ENCODE peak calls at places on chromosomes 16 and 17, in nine cellular contexts. One of them, this sample, is unnamed.
A peak's percentile ranks its signal among the peaks of the same experiment; 100 is the strongest.

GRCh38 chr16:49280022-49280741 is 1.5 kb downstream of the CBLN1 start:
- DNase-seq in fibroblast of the conjunctiva: no peak
- DNase-seq in stimulated activated CD8-positive, alpha-beta memory T cell treated with anti-CD3 and anti-CD28 coated beads, Interleukin-15, amount 100 ng/mL, for 24 hours: no peak
- DNase-seq in GM04503: no peak
- DNase-seq in tibial nerve: no peak
- DNase-seq in lower lobe of right lung: no peak
- DNase-seq in transverse colon: no peak
- DNase-seq in lower leg skin: no peak
- DNase-seq in Kasumi-1: no peak
- DNase-seq in this sample: no peak

GRCh38 chr16:88923450-88923849 is 53.6 kb downstream of the CBFA2T3 start:
- DNase-seq in stimulated activated CD8-positive, alpha-beta memory T cell treated with anti-CD3 and anti-CD28 coated beads, Interleukin-15, amount 100 ng/mL, for 24 hours: no peak
- DNase-seq in Kasumi-1: no peak
- DNase-seq in GM04503: no peak
- DNase-seq in lower lobe of right lung: no peak
- DNase-seq in tibial nerve: no peak
- DNase-seq in lower leg skin: no peak
- DNase-seq in fibroblast of the conjunctiva: no peak
- DNase-seq in transverse colon: no peak
- DNase-seq in this sample: no peak

GRCh38 chr16:81149614-81150013 is 53.4 kb upstream of the GCSH start:
- DNase-seq in lower lobe of right lung: no peak
- DNase-seq in transverse colon: no peak
- DNase-seq in stimulated activated CD8-positive, alpha-beta memory T cell treated with anti-CD3 and anti-CD28 coated beads, Interleukin-15, amount 100 ng/mL, for 24 hours: no peak
- DNase-seq in Kasumi-1: no peak
- DNase-seq in fibroblast of the conjunctiva: no peak
- DNase-seq in GM04503: no peak
- DNase-seq in tibial nerve: no peak
- DNase-seq in lower leg skin: no peak
- DNase-seq in this sample: no peak

GRCh38 chr16:19808061-19808621 is 76.5 kb downstream of the GPRC5B start:
- DNase-seq in transverse colon: no peak
- DNase-seq in Kasumi-1: no peak
- DNase-seq in fibroblast of the conjunctiva: no peak
- DNase-seq in stimulated activated CD8-positive, alpha-beta memory T cell treated with anti-CD3 and anti-CD28 coated beads, Interleukin-15, amount 100 ng/mL, for 24 hours: no peak
- DNase-seq in lower lobe of right lung: no peak
- DNase-seq in GM04503: no peak
- DNase-seq in lower leg skin: no peak
- DNase-seq in tibial nerve: no peak
- DNase-seq in this sample: no peak

GRCh38 chr17:36525888-36526287 is 8.8 kb downstream of the MYO19 start:
- DNase-seq in lower leg skin: no peak
- DNase-seq in tibial nerve: no peak
- DNase-seq in stimulated activated CD8-positive, alpha-beta memory T cell treated with anti-CD3 and anti-CD28 coated beads, Interleukin-15, amount 100 ng/mL, for 24 hours: no peak
- DNase-seq in GM04503: no peak
- DNase-seq in lower lobe of right lung: no peak
- DNase-seq in transverse colon: no peak
- DNase-seq in fibroblast of the conjunctiva: no peak
- DNase-seq in Kasumi-1: no peak
- DNase-seq in this sample: no peak

GRCh38 chr16:88673685-88674398 is 11.0 kb upstream of the MVD start:
- DNase-seq in GM04503: no peak
- DNase-seq in tibial nerve: no peak
- DNase-seq in stimulated activated CD8-positive, alpha-beta memory T cell treated with anti-CD3 and anti-CD28 coated beads, Interleukin-15, amount 100 ng/mL, for 24 hours: no peak
- DNase-seq in lower lobe of right lung: no peak
- DNase-seq in transverse colon: no peak
- DNase-seq in lower leg skin: no peak
- DNase-seq in Kasumi-1: no peak
- DNase-seq in fibroblast of the conjunctiva: no peak
- DNase-seq in this sample: no peak

GRCh38 chr16:3235856-3236669 is 1.1 kb upstream of the ZNF200 start:
- DNase-seq in GM04503: no peak
- DNase-seq in stimulated activated CD8-positive, alpha-beta memory T cell treated with anti-CD3 and anti-CD28 coated beads, Interleukin-15, amount 100 ng/mL, for 24 hours: no peak
- DNase-seq in lower leg skin: no peak
- DNase-seq in lower lobe of right lung: peak; percentile 85
- DNase-seq in Kasumi-1: no peak
- DNase-seq in transverse colon: peak; percentile 48
- DNase-seq in tibial nerve: no peak
- DNase-seq in fibroblast of the conjunctiva: no peak
- DNase-seq in this sample: peak; percentile 49

GRCh38 chr17:39737761-39738567 is at the start of gene GRB7:
- DNase-seq in fibroblast of the conjunctiva: no peak
- DNase-seq in transverse colon: peak; percentile 89
- DNase-seq in lower lobe of right lung: peak; percentile 84
- DNase-seq in lower leg skin: peak; percentile 66
- DNase-seq in GM04503: no peak
- DNase-seq in stimulated activated CD8-positive, alpha-beta memory T cell treated with anti-CD3 and anti-CD28 coated beads, Interleukin-15, amount 100 ng/mL, for 24 hours: no peak
- DNase-seq in Kasumi-1: no peak
- DNase-seq in tibial nerve: no peak
- DNase-seq in this sample: no peak

GRCh38 chr16:1791943-1792812 is 1.3 kb downstream of the IGFALS start:
- DNase-seq in stimulated activated CD8-positive, alpha-beta memory T cell treated with anti-CD3 and anti-CD28 coated beads, Interleukin-15, amount 100 ng/mL, for 24 hours: no peak
- DNase-seq in lower lobe of right lung: peak; percentile 43
- DNase-seq in Kasumi-1: no peak
- DNase-seq in transverse colon: no peak
- DNase-seq in lower leg skin: no peak
- DNase-seq in GM04503: no peak
- DNase-seq in fibroblast of the conjunctiva: no peak
- DNase-seq in tibial nerve: no peak
- DNase-seq in this sample: no peak

GRCh38 chr16:88613911-88614817 is 24.2 kb upstream of the IL17C start:
- DNase-seq in tibial nerve: no peak
- DNase-seq in stimulated activated CD8-positive, alpha-beta memory T cell treated with anti-CD3 and anti-CD28 coated beads, Interleukin-15, amount 100 ng/mL, for 24 hours: no peak
- DNase-seq in fibroblast of the conjunctiva: no peak
- DNase-seq in transverse colon: no peak
- DNase-seq in lower lobe of right lung: no peak
- DNase-seq in Kasumi-1: no peak
- DNase-seq in lower leg skin: no peak
- DNase-seq in GM04503: no peak
- DNase-seq in this sample: no peak

GRCh38 chr17:73027130-73027741 is 65.3 kb downstream of the SLC39A11 start:
- DNase-seq in transverse colon: no peak
- DNase-seq in GM04503: peak; percentile 65
- DNase-seq in lower lobe of right lung: no peak
- DNase-seq in stimulated activated CD8-positive, alpha-beta memory T cell treated with anti-CD3 and anti-CD28 coated beads, Interleukin-15, amount 100 ng/mL, for 24 hours: no peak
- DNase-seq in lower leg skin: no peak
- DNase-seq in tibial nerve: no peak
- DNase-seq in fibroblast of the conjunctiva: no peak
- DNase-seq in Kasumi-1: no peak
- DNase-seq in this sample: no peak

GRCh38 chr17:74901353-74902145 is 8.1 kb upstream of the FADS6 start:
- DNase-seq in Kasumi-1: no peak
- DNase-seq in tibial nerve: no peak
- DNase-seq in lower lobe of right lung: no peak
- DNase-seq in GM04503: no peak
- DNase-seq in lower leg skin: no peak
- DNase-seq in fibroblast of the conjunctiva: no peak
- DNase-seq in transverse colon: no peak
- DNase-seq in stimulated activated CD8-positive, alpha-beta memory T cell treated with anti-CD3 and anti-CD28 coated beads, Interleukin-15, amount 100 ng/mL, for 24 hours: no peak
- DNase-seq in this sample: no peak

GRCh38 chr17:63945851-63946439 is 13.8 kb upstream of the CD79B start:
- DNase-seq in fibroblast of the conjunctiva: no peak
- DNase-seq in Kasumi-1: no peak
- DNase-seq in transverse colon: no peak
- DNase-seq in GM04503: no peak
- DNase-seq in stimulated activated CD8-positive, alpha-beta memory T cell treated with anti-CD3 and anti-CD28 coated beads, Interleukin-15, amount 100 ng/mL, for 24 hours: no peak
- DNase-seq in tibial nerve: no peak
- DNase-seq in lower leg skin: no peak
- DNase-seq in lower lobe of right lung: no peak
- DNase-seq in this sample: no peak

GRCh38 chr16:67673712-67674580 is 7.3 kb downstream of the C16orf86 start:
- DNase-seq in tibial nerve: peak; percentile 47
- DNase-seq in lower lobe of right lung: peak; percentile 81
- DNase-seq in fibroblast of the conjunctiva: no peak
- DNase-seq in lower leg skin: peak; percentile 63
- DNase-seq in GM04503: no peak
- DNase-seq in transverse colon: peak; percentile 82
- DNase-seq in Kasumi-1: peak; percentile 69
- DNase-seq in stimulated activated CD8-positive, alpha-beta memory T cell treated with anti-CD3 and anti-CD28 coated beads, Interleukin-15, amount 100 ng/mL, for 24 hours: no peak
- DNase-seq in this sample: no peak

GRCh38 chr16:58418601-58419000 is 26.3 kb downstream of the GINS3 start:
- DNase-seq in tibial nerve: no peak
- DNase-seq in GM04503: no peak
- DNase-seq in stimulated activated CD8-positive, alpha-beta memory T cell treated with anti-CD3 and anti-CD28 coated beads, Interleukin-15, amount 100 ng/mL, for 24 hours: no peak
- DNase-seq in transverse colon: no peak
- DNase-seq in Kasumi-1: no peak
- DNase-seq in fibroblast of the conjunctiva: peak; percentile 12
- DNase-seq in lower lobe of right lung: no peak
- DNase-seq in lower leg skin: no peak
- DNase-seq in this sample: no peak

GRCh38 chr16:48318630-48319029 is 66.6 kb downstream of the SIAH1 start:
- DNase-seq in lower lobe of right lung: no peak
- DNase-seq in tibial nerve: no peak
- DNase-seq in fibroblast of the conjunctiva: no peak
- DNase-seq in GM04503: no peak
- DNase-seq in transverse colon: peak; percentile 10
- DNase-seq in lower leg skin: peak; percentile 22
- DNase-seq in stimulated activated CD8-positive, alpha-beta memory T cell treated with anti-CD3 and anti-CD28 coated beads, Interleukin-15, amount 100 ng/mL, for 24 hours: no peak
- DNase-seq in Kasumi-1: peak; percentile 91
- DNase-seq in this sample: peak; percentile 34

GRCh38 chr16:23823475-23824407 is 12.0 kb upstream of the PRKCB start:
- DNase-seq in lower lobe of right lung: no peak
- DNase-seq in transverse colon: no peak
- DNase-seq in stimulated activated CD8-positive, alpha-beta memory T cell treated with anti-CD3 and anti-CD28 coated beads, Interleukin-15, amount 100 ng/mL, for 24 hours: no peak
- DNase-seq in GM04503: no peak
- DNase-seq in Kasumi-1: no peak
- DNase-seq in fibroblast of the conjunctiva: no peak
- DNase-seq in tibial nerve: no peak
- DNase-seq in lower leg skin: no peak
- DNase-seq in this sample: no peak

GRCh38 chr17:62627904-62628603 is 584 bp downstream of the MRC2 start:
- DNase-seq in lower leg skin: no peak
- DNase-seq in lower lobe of right lung: peak; percentile 63
- DNase-seq in fibroblast of the conjunctiva: peak; percentile 49
- DNase-seq in stimulated activated CD8-positive, alpha-beta memory T cell treated with anti-CD3 and anti-CD28 coated beads, Interleukin-15, amount 100 ng/mL, for 24 hours: no peak
- DNase-seq in transverse colon: peak; percentile 28
- DNase-seq in tibial nerve: no peak
- DNase-seq in Kasumi-1: peak; percentile 65
- DNase-seq in GM04503: no peak
- DNase-seq in this sample: no peak

GRCh38 chr17:27613425-27613824 is 17.6 kb upstream of the LGALS9 start:
- DNase-seq in fibroblast of the conjunctiva: no peak
- DNase-seq in Kasumi-1: no peak
- DNase-seq in stimulated activated CD8-positive, alpha-beta memory T cell treated with anti-CD3 and anti-CD28 coated beads, Interleukin-15, amount 100 ng/mL, for 24 hours: no peak
- DNase-seq in lower leg skin: no peak
- DNase-seq in tibial nerve: no peak
- DNase-seq in transverse colon: no peak
- DNase-seq in lower lobe of right lung: peak; percentile 4
- DNase-seq in GM04503: no peak
- DNase-seq in this sample: no peak

GRCh38 chr17:76078859-76079576 is at the start of gene ZACN:
- DNase-seq in transverse colon: no peak
- DNase-seq in tibial nerve: no peak
- DNase-seq in stimulated activated CD8-positive, alpha-beta memory T cell treated with anti-CD3 and anti-CD28 coated beads, Interleukin-15, amount 100 ng/mL, for 24 hours: no peak
- DNase-seq in lower lobe of right lung: no peak
- DNase-seq in lower leg skin: no peak
- DNase-seq in GM04503: no peak
- DNase-seq in fibroblast of the conjunctiva: no peak
- DNase-seq in Kasumi-1: no peak
- DNase-seq in this sample: no peak

GRCh38 chr17:79624658-79625478 is 14.0 kb upstream of the RBFOX3 start:
- DNase-seq in tibial nerve: no peak
- DNase-seq in transverse colon: peak; percentile 7
- DNase-seq in fibroblast of the conjunctiva: no peak
- DNase-seq in lower leg skin: no peak
- DNase-seq in Kasumi-1: no peak
- DNase-seq in GM04503: no peak
- DNase-seq in lower lobe of right lung: peak; percentile 13
- DNase-seq in stimulated activated CD8-positive, alpha-beta memory T cell treated with anti-CD3 and anti-CD28 coated beads, Interleukin-15, amount 100 ng/mL, for 24 hours: no peak
- DNase-seq in this sample: no peak

GRCh38 chr17:74330446-74330845 is 4.4 kb downstream of the KIF19 start:
- DNase-seq in Kasumi-1: no peak
- DNase-seq in stimulated activated CD8-positive, alpha-beta memory T cell treated with anti-CD3 and anti-CD28 coated beads, Interleukin-15, amount 100 ng/mL, for 24 hours: no peak
- DNase-seq in tibial nerve: peak; percentile 21
- DNase-seq in fibroblast of the conjunctiva: no peak
- DNase-seq in lower leg skin: no peak
- DNase-seq in lower lobe of right lung: no peak
- DNase-seq in GM04503: no peak
- DNase-seq in transverse colon: no peak
- DNase-seq in this sample: no peak

GRCh38 chr16:85444879-85445778 is 168.0 kb upstream of the GSE1 start:
- DNase-seq in lower lobe of right lung: no peak
- DNase-seq in Kasumi-1: no peak
- DNase-seq in transverse colon: peak; percentile 61
- DNase-seq in fibroblast of the conjunctiva: no peak
- DNase-seq in GM04503: no peak
- DNase-seq in tibial nerve: no peak
- DNase-seq in lower leg skin: no peak
- DNase-seq in stimulated activated CD8-positive, alpha-beta memory T cell treated with anti-CD3 and anti-CD28 coated beads, Interleukin-15, amount 100 ng/mL, for 24 hours: no peak
- DNase-seq in this sample: no peak

GRCh38 chr17:81337449-81337848 is 42.3 kb upstream of the SLC38A10 start:
- DNase-seq in stimulated activated CD8-positive, alpha-beta memory T cell treated with anti-CD3 and anti-CD28 coated beads, Interleukin-15, amount 100 ng/mL, for 24 hours: no peak
- DNase-seq in transverse colon: peak; percentile 67
- DNase-seq in lower leg skin: no peak
- DNase-seq in fibroblast of the conjunctiva: no peak
- DNase-seq in tibial nerve: no peak
- DNase-seq in lower lobe of right lung: peak; percentile 84
- DNase-seq in Kasumi-1: no peak
- DNase-seq in GM04503: no peak
- DNase-seq in this sample: no peak

GRCh38 chr17:70521821-70522256 is 352.5 kb downstream of the KCNJ2 start:
- DNase-seq in GM04503: no peak
- DNase-seq in fibroblast of the conjunctiva: no peak
- DNase-seq in tibial nerve: no peak
- DNase-seq in lower leg skin: peak; percentile 19
- DNase-seq in stimulated activated CD8-positive, alpha-beta memory T cell treated with anti-CD3 and anti-CD28 coated beads, Interleukin-15, amount 100 ng/mL, for 24 hours: no peak
- DNase-seq in lower lobe of right lung: no peak
- DNase-seq in transverse colon: peak; percentile 25
- DNase-seq in Kasumi-1: no peak
- DNase-seq in this sample: no peak

GRCh38 chr17:43356999-43357398 is 41.8 kb upstream of the ARL4D start:
- DNase-seq in tibial nerve: no peak
- DNase-seq in stimulated activated CD8-positive, alpha-beta memory T cell treated with anti-CD3 and anti-CD28 coated beads, Interleukin-15, amount 100 ng/mL, for 24 hours: no peak
- DNase-seq in Kasumi-1: no peak
- DNase-seq in fibroblast of the conjunctiva: peak; percentile 72
- DNase-seq in lower leg skin: no peak
- DNase-seq in transverse colon: no peak
- DNase-seq in lower lobe of right lung: no peak
- DNase-seq in GM04503: peak; percentile 80
- DNase-seq in this sample: no peak

GRCh38 chr17:14082848-14083247 is 13.5 kb downstream of the COX10 start:
- DNase-seq in tibial nerve: no peak
- DNase-seq in fibroblast of the conjunctiva: no peak
- DNase-seq in lower leg skin: no peak
- DNase-seq in lower lobe of right lung: no peak
- DNase-seq in GM04503: no peak
- DNase-seq in stimulated activated CD8-positive, alpha-beta memory T cell treated with anti-CD3 and anti-CD28 coated beads, Interleukin-15, amount 100 ng/mL, for 24 hours: no peak
- DNase-seq in transverse colon: no peak
- DNase-seq in Kasumi-1: no peak
- DNase-seq in this sample: no peak

GRCh38 chr17:75563063-75563758 is 24.4 kb upstream of the MYO15B start:
- DNase-seq in tibial nerve: no peak
- DNase-seq in fibroblast of the conjunctiva: no peak
- DNase-seq in stimulated activated CD8-positive, alpha-beta memory T cell treated with anti-CD3 and anti-CD28 coated beads, Interleukin-15, amount 100 ng/mL, for 24 hours: no peak
- DNase-seq in transverse colon: no peak
- DNase-seq in lower leg skin: no peak
- DNase-seq in GM04503: no peak
- DNase-seq in lower lobe of right lung: no peak
- DNase-seq in Kasumi-1: no peak
- DNase-seq in this sample: no peak

GRCh38 chr17:31072186-31072585 is 22.6 kb upstream of the NF1 start:
- DNase-seq in lower lobe of right lung: no peak
- DNase-seq in stimulated activated CD8-positive, alpha-beta memory T cell treated with anti-CD3 and anti-CD28 coated beads, Interleukin-15, amount 100 ng/mL, for 24 hours: no peak
- DNase-seq in GM04503: peak; percentile 49
- DNase-seq in Kasumi-1: no peak
- DNase-seq in lower leg skin: no peak
- DNase-seq in fibroblast of the conjunctiva: no peak
- DNase-seq in transverse colon: no peak
- DNase-seq in tibial nerve: no peak
- DNase-seq in this sample: no peak

GRCh38 chr17:40995121-40995520 is 1.2 kb upstream of the KRTAP3-3 start:
- DNase-seq in stimulated activated CD8-positive, alpha-beta memory T cell treated with anti-CD3 and anti-CD28 coated beads, Interleukin-15, amount 100 ng/mL, for 24 hours: no peak
- DNase-seq in transverse colon: no peak
- DNase-seq in tibial nerve: no peak
- DNase-seq in lower lobe of right lung: no peak
- DNase-seq in lower leg skin: no peak
- DNase-seq in Kasumi-1: no peak
- DNase-seq in GM04503: no peak
- DNase-seq in fibroblast of the conjunctiva: no peak
- DNase-seq in this sample: no peak

GRCh38 chr16:28063047-28063521 is 430 bp downstream of the GSG1L start:
- DNase-seq in lower leg skin: no peak
- DNase-seq in stimulated activated CD8-positive, alpha-beta memory T cell treated with anti-CD3 and anti-CD28 coated beads, Interleukin-15, amount 100 ng/mL, for 24 hours: no peak
- DNase-seq in Kasumi-1: peak; percentile 1
- DNase-seq in fibroblast of the conjunctiva: no peak
- DNase-seq in transverse colon: no peak
- DNase-seq in lower lobe of right lung: no peak
- DNase-seq in GM04503: no peak
- DNase-seq in tibial nerve: no peak
- DNase-seq in this sample: no peak

This sample was measured in CD4-positive, alpha-beta T cell.